ENCODE peak calls at places on chromosomes 5 and 9, in five cellular contexts. W is non-pigmented ciliary epithelial cell; U is activated CD8-positive, alpha-beta memory T cell treated with anti-CD3 and anti-CD28 coated beads for 24 hours; V is pons; G is activated effector memory CD4-positive, alpha-beta T cell treated with Interleukin-2 at 50 U/mL for 16 hours. E is an unnamed sample.

GRCh38 chr9:135840539-135840938 is 66.8 kb downstream of the CAMSAP1 start:
- DNase-seq in W (no peak), U (no peak), V (no peak), G (no peak), E (no peak)

GRCh38 chr5:150544606-150545219 is 36.8 kb downstream of the NDST1 start:
- DNase-seq in W (no peak), U (peak; percentile 78), V (peak; percentile 78), G (peak; percentile 23), E (peak; percentile 65)

GRCh38 chr9:133031130-133031422 is 279 bp downstream of the GTF3C5 start:
- DNase-seq in W (no peak), U (no peak), V (no peak), G (no peak), E (no peak)

GRCh38 chr9:746661-747434 is 94.6 kb upstream of the DMRT1 start:
- DNase-seq in W (no peak), U (no peak), V (no peak), G (no peak), E (no peak)

GRCh38 chr5:66440202-66440680 is 156.0 kb upstream of the MAST4 start:
- DNase-seq in W (no peak), U (no peak), V (no peak), G (no peak), E (no peak)

GRCh38 chr9:95634581-95634980 is 117.8 kb upstream of the PTCH1 start:
- DNase-seq in W (no peak), U (no peak), V (no peak), G (no peak), E (no peak)

GRCh38 chr5:31664566-31664965 is 25.6 kb downstream of the PDZD2 start:
- DNase-seq in W (no peak), U (no peak), V (no peak), G (no peak), E (no peak)

GRCh38 chr5:2752059-2752874 is 790 bp upstream of the IRX2 start:
- DNase-seq in W (no peak), U (no peak), V (no peak), G (no peak), E (no peak)

GRCh38 chr9:6703898-6704639 is 53.7 kb upstream of the KDM4C start:
- DNase-seq in W (no peak), U (peak; percentile 94), V (no peak), G (peak; percentile 79), E (no peak)

GRCh38 chr9:122131401-122131921 is 28.1 kb downstream of the NDUFA8 start:
- DNase-seq in W (no peak), U (no peak), V (no peak), G (no peak), E (no peak)

GRCh38 chr9:124941689-124942561 is 1.0 kb upstream of the GOLGA1 start:
- DNase-seq in W (no peak), U (no peak), V (peak; percentile 52), G (peak; percentile 64), E (no peak)

GRCh38 chr9:127099664-127100063 is 22.8 kb downstream of the ANGPTL2 start:
- DNase-seq in W (no peak), U (no peak), V (no peak), G (no peak), E (no peak)

GRCh38 chr9:131781069-131781468 is 41.2 kb upstream of the RAPGEF1 start:
- DNase-seq in W (no peak), U (no peak), V (no peak), G (no peak), E (no peak)

GRCh38 chr5:35229076-35230042 is 928 bp downstream of the PRLR start:
- DNase-seq in W (no peak), U (no peak), V (no peak), G (no peak), E (no peak)

GRCh38 chr5:24598926-24599325 is 45.9 kb downstream of the CDH10 start:
- DNase-seq in W (no peak), U (no peak), V (no peak), G (no peak), E (no peak)

GRCh38 chr5:58703925-58704324 is 121.0 kb downstream of the RAB3C start:
- DNase-seq in W (no peak), U (no peak), V (no peak), G (no peak), E (no peak)

GRCh38 chr5:92944903-92945629 is 636.0 kb downstream of the NR2F1-AS1 start:
- DNase-seq in W (peak; percentile 31), U (no peak), V (peak; percentile 29), G (no peak), E (peak; percentile 14)